ENCODE peak calls at places on chromosomes 7 and 10, in nine cellular contexts. N is left ventricle myocardium inferior, C is lower lobe of right lung, K is colonic mucosa, L is body of pancreas, U is lower leg skin, Y is HFF-Myc, M is heart left ventricle, W is stomach. J is an unnamed sample.

GRCh38 chr10:84683980-84684740 is 355.8 kb downstream of the CCSER2 start:
- DNase-seq in L (no peak), K (no peak), C (no peak), W (no peak), M (no peak), U (no peak), N (no peak), Y (no peak), J (no peak)

GRCh38 chr10:26437637-26438461 is at the start of gene APBB1IP:
- DNase-seq in C (peak), N (peak), Y (no peak), M (peak), U (peak), W (peak), K (peak), L (peak), J (no peak)

GRCh38 chr10:132169031-132169765 is 17.6 kb upstream of the DPYSL4 start:
- DNase-seq in W (no peak), U (no peak), K (no peak), C (peak), L (no peak), M (no peak), N (no peak), Y (no peak), J (no peak)

GRCh38 chr10:110808619-110809018 is 63.1 kb upstream of the PDCD4 start:
- DNase-seq in W (no peak), U (no peak), C (no peak), N (no peak), M (no peak), L (no peak), K (peak), Y (no peak), J (no peak)

GRCh38 chr7:22356855-22357310 is at the start of gene RAPGEF5:
- DNase-seq in K (peak), Y (no peak), W (peak), C (peak), M (no peak), L (peak), U (no peak), N (no peak), J (no peak)

GRCh38 chr10:24047201-24047600 is 161.7 kb upstream of the KIAA1217 start:
- DNase-seq in N (no peak), K (no peak), U (no peak), M (no peak), Y (no peak), L (no peak), C (no peak), W (no peak), J (no peak)

GRCh38 chr10:32210306-32211045 is 136.5 kb downstream of the EPC1 start:
- DNase-seq in L (peak), W (no peak), K (peak), M (no peak), Y (peak), C (no peak), U (no peak), N (no peak), J (no peak)

GRCh38 chr7:114048386-114049235 is 129.8 kb upstream of the PPP1R3A start:
- DNase-seq in K (no peak), U (no peak), W (no peak), N (no peak), M (no peak), Y (no peak), L (no peak), C (no peak), J (no peak)

DNA sequence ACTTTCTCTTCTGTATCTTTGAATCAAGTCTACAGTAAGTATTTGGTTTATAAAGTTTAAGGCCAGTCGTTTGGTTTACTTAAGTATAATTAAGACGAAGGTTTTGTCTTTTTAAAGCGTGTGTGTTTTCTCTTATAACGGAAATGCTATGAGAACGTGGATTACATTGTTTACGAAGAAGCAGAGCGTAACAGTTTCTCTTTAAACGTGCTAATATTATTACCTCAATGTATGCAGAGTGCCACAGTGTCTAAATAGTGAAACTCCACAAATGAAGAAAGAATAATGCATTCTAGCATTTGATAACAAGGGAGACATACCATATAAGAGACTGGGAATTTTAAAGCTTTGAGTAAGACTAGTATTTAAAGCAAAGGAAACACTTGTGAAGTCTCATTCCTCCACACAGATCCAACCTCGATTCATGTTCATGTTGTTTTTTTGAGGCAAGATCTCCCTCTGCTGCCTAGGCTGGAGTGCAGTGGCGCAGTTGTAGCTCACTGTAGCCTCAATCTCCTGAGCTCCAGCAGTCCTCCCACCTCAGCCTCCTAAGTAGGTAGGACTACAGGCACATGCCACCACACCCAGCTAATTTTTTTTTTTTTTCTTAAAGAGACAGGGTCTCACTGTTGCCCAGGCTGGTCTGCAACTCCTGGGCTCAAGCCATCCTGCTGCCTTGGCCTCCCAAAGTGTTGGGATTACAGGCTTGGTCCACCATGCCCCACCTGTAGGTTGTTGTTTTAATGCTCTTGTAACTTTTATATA is 75.1 kb downstream of the ANKRD61 start:
- DNase-seq in N (no peak), L (peak), K (peak), Y (no peak), M (no peak), U (peak), W (no peak), C (no peak), J (no peak)
- TF ChIP-seq CTCF in N (peak), L (no peak), K (no peak), Y (peak), M (no peak), U (no peak), W (no peak), C (peak), J (no peak)

GRCh38 chr7:79823246-79823951 is 311.2 kb upstream of the GNAI1 start:
- DNase-seq in L (no peak), W (no peak), Y (no peak), C (no peak), N (no peak), U (no peak), K (no peak), M (no peak), J (no peak)
- H3K4me3 ChIP-seq in L (no peak), W (no peak), Y (no peak), C (no peak), N (no peak), U (no peak), K (no peak), M (no peak), J (no peak)

DNA sequence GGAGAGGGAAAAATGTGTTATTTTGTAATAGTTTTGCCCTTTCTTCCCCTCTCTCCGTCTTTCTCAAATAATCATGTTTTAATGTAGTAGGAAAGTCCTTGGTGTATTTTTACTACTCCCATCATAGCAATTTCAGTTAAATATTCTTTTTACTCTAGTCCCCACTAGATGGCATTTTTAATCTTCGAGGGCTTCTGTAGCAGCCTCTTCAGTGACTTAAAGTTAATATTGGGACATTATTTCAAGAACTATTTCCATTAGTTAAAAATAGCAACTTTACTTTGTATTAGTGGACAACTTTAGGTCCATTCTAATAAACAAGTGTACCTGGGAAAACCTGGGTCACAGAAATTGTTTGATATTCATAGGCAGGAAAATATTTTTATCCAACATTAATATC is 23.0 kb downstream of the EDRF1 start:
- DNase-seq in N (no peak), W (no peak), K (no peak), M (no peak), L (no peak), C (no peak), U (no peak), Y (no peak), J (no peak)
- TF ChIP-seq CTCF in N (no peak), W (no peak), K (no peak), M (no peak), L (no peak), C (no peak), U (no peak), Y (no peak), J (no peak)

DNA sequence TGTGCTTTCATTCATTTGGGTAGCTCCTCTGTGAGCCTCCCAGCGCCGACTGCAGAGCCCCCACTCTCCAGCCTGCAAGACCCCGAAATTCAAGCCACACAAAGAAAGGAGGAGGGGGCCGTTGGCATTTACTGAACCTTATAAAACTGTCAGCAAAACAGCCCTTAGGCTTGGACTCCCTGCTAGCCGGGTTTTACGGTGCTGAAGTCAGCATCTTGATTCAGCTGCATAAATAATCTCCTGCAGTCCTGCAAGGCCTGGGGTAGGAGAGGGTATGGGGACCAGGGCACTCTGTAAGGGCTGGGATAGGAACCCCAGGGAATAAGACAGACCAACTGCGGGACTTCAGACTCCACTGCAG is 158.4 kb upstream of the PRKCQ start:
- DNase-seq in N (no peak), C (no peak), Y (no peak), K (no peak), M (no peak), L (no peak), U (no peak), W (no peak), J (no peak)
- H3K4me3 ChIP-seq in N (peak), C (no peak), Y (peak), K (no peak), M (peak), L (no peak), U (no peak), W (no peak), J (peak)

J was measured in kidney epithelial cell.